ENCODE peak calls at places on chromosomes 7 and 10, in seven cellular contexts. T is A549, W is adrenal gland, S is cardiac muscle cell, P is heart right ventricle, U is neural progenitor cell, R is transverse colon. V is an unnamed sample.

GRCh38 chr10:129614341-129614740 is 147.3 kb downstream of the MGMT start:
- DNase-seq in T (no peak), P (no peak), S (no peak), R (no peak), W (peak), U (no peak), V (no peak)

GRCh38 chr10:12077580-12078180 is 8.9 kb downstream of the DHTKD1 start:
- DNase-seq in T (no peak), W (no peak), P (no peak), S (no peak), U (no peak), R (no peak), V (no peak)

GRCh38 chr10:33386926-33387325 is 52.5 kb upstream of the NRP1 start:
- DNase-seq in P (no peak), T (no peak), S (peak), W (no peak), R (no peak), U (no peak), V (no peak)

GRCh38 chr10:72245949-72246525 is 27.7 kb upstream of the DDIT4 start:
- DNase-seq in W (no peak), T (no peak), U (no peak), R (no peak), S (peak), P (no peak), V (no peak)

GRCh38 chr7:133570321-133570720 is 317.4 kb downstream of the EXOC4 start:
- DNase-seq in T (no peak), W (no peak), U (no peak), P (no peak), S (peak), R (no peak), V (peak)

GRCh38 chr7:84236398-84236797 is 41.8 kb upstream of the SEMA3A start:
- DNase-seq in W (no peak), P (no peak), U (no peak), S (peak), R (no peak), T (no peak), V (no peak)

GRCh38 chr10:19570991-19571390 is 245.2 kb upstream of the PLXDC2 start:
- DNase-seq in T (no peak), U (no peak), R (no peak), P (no peak), W (no peak), S (no peak), V (no peak)

GRCh38 chr7:138891446-138891810 is 89.8 kb downstream of the KIAA1549 start:
- DNase-seq in W (no peak), T (no peak), R (no peak), S (peak), P (no peak), U (no peak), V (no peak)

GRCh38 chr7:128812514-128813168 is 17.6 kb upstream of the FLNC start:
- DNase-seq in P (peak), R (peak), S (peak), U (peak), W (peak), T (no peak), V (no peak)

GRCh38 chr7:136807598-136807997 is 60.9 kb upstream of the CHRM2 start:
- DNase-seq in U (peak), S (no peak), T (no peak), R (no peak), W (no peak), P (no peak), V (no peak)

GRCh38 chr7:30865821-30866220 is 45.8 kb upstream of the AQP1 start:
- DNase-seq in W (no peak), R (no peak), S (no peak), T (no peak), U (no peak), P (no peak), V (no peak)

DNA sequence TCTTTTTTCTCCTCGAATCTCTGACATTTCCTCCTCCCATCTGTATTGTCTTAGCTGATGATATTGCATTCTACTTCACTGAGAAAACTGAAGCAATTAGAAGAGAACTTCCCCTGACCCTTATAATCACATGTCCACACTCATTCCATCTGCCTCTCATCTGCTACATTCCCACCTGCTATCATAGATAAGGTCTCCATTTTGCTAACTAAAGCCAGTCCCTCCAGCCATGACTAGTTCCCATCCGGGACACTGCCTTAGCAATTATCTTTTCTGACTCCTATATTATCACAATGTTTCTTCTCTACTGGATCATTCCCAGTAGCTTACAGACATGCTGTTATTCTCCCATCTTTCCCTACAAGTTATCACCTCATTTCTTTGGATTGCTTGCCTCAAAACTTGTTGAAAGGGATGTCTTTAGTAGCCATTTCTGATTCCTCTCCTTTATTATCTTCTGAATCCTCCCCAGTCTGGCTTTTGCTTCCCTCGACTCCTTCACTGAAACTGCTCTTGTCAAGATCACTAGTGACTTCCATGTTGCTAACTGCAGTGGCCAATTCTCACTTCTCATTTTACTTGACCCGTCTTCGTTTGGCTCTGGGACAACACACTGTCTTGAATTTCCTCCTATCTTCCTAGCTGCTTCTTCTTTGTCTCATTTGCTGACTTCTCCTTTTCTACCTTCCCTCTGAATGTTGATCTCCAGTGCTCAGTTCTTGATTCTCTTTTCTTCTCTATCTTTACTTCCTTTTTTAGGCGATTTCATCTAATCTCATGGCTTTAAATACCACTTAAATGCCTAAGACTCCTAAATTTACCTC is 35.9 kb downstream of the FZD1 start:
- DNase-seq in R (no peak), T (no peak), U (no peak), S (no peak), P (peak), W (peak), V (no peak)
- H3K4me3 ChIP-seq in R (no peak), T (no peak), U (no peak), S (no peak), P (no peak), W (no peak), V (no peak)

DNA sequence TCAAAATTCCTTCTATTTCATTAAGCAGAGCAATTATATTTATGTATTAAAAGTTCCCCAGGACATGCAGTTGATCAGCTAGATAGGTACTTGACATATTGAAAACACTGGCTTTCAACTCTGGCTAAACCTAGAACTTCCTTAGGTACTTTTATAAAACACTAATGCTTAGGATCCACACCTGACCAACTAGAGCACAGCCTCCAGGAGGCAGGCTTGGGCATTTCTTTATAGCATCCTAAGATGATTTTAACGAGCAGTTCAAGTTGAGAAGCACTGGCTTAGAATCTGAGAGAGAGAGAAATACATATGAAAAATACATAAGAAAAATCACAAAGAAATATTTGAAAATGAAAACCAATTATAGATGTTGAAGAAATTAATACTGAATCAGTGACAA is 20.8 kb downstream of the SLC26A5 start:
- DNase-seq in T (no peak), R (no peak), S (no peak), U (no peak), W (no peak), P (no peak), V (no peak)
- TF ChIP-seq CTCF in T (no peak), R (no peak), S (no peak), U (no peak), W (no peak), P (no peak), V (no peak)

GRCh38 chr7:90706067-90706716 is 110.1 kb downstream of the CDK14 start:
- DNase-seq in P (no peak), U (no peak), T (no peak), R (no peak), S (no peak), W (no peak), V (no peak)

GRCh38 chr7:90701021-90701420 is 104.9 kb downstream of the CDK14 start:
- DNase-seq in P (no peak), S (peak), R (no peak), W (no peak), T (no peak), U (no peak), V (no peak)

GRCh38 chr7:90705391-90706066 is 109.4 kb downstream of the CDK14 start:
- DNase-seq in R (no peak), W (no peak), P (no peak), T (no peak), S (no peak), U (no peak), V (no peak)

GRCh38 chr7:90698616-90699015 is 102.5 kb downstream of the CDK14 start:
- DNase-seq in W (no peak), P (no peak), U (no peak), S (no peak), R (no peak), T (no peak), V (no peak)

DNA sequence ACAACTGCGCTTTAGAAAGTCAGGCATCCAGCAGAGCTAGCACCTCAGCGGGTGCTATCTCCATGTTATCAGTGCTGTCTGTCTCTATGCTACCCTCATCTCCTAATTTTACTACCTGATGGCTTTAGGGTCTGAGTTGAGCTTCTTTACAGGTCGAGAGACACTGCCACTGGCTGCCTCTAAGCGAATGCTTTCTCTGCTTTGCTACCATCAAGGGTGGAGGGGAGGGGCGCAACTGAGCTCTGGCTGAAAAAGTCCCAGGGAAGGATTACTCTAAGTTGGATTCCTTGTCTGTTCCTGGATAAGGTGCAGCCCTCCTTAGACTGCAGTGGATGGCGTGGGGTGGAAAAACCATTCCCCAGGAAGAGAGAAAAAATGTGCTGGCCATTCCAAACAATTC is 105.7 kb downstream of the CDK14 start:
- DNase-seq in S (no peak), W (peak), P (no peak), U (peak), T (no peak), R (no peak), V (no peak)
- H3K4me3 ChIP-seq in S (no peak), W (no peak), P (no peak), U (no peak), T (no peak), R (no peak), V (no peak)

DNA sequence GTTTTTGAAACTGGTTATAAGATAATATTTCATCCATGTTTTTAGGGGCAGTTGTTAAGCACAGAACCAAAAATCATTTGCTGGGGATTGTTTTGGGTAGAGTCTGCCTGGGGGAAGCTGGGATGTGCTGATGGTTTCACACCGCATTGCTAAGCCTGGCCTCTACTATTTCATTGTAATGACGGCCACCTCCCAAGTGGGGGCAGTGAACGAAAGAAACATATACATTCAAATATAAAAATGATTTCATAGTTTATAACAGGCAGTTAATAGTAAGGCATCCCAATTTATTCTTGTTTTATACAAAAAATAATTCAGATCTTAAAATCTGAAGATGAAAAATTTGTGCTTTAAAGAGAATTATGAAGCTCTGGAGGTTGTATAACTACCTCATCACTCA is 750.8 kb downstream of the REEP3 start:
- DNase-seq in S (no peak), W (no peak), P (no peak), U (peak), T (no peak), R (no peak), V (no peak)
- TF ChIP-seq CTCF in S (no peak), W (no peak), P (no peak), U (peak), T (no peak), R (no peak), V (no peak)

GRCh38 chr7:68689087-68689433 is 909.2 kb upstream of the AUTS2 start:
- DNase-seq in W (no peak), S (no peak), U (no peak), R (no peak), P (no peak), T (no peak), V (no peak)

GRCh38 chr7:68692511-68692910 is 905.8 kb upstream of the AUTS2 start:
- DNase-seq in S (no peak), W (no peak), R (no peak), U (no peak), T (no peak), P (no peak), V (no peak)

GRCh38 chr7:68684246-68684850 is 913.9 kb upstream of the AUTS2 start:
- DNase-seq in R (no peak), S (peak), U (peak), W (no peak), T (no peak), P (no peak), V (peak)

GRCh38 chr7:68691261-68692216 is 906.7 kb upstream of the AUTS2 start:
- DNase-seq in W (peak), U (no peak), T (peak), S (peak), P (no peak), R (no peak), V (no peak)

GRCh38 chr7:68688416-68689086 is 909.7 kb upstream of the AUTS2 start:
- DNase-seq in T (no peak), U (peak), W (no peak), R (no peak), S (no peak), P (no peak), V (no peak)
- H3K4me3 ChIP-seq in T (no peak), U (no peak), W (no peak), R (no peak), S (no peak), P (no peak), V (no peak)

DNA sequence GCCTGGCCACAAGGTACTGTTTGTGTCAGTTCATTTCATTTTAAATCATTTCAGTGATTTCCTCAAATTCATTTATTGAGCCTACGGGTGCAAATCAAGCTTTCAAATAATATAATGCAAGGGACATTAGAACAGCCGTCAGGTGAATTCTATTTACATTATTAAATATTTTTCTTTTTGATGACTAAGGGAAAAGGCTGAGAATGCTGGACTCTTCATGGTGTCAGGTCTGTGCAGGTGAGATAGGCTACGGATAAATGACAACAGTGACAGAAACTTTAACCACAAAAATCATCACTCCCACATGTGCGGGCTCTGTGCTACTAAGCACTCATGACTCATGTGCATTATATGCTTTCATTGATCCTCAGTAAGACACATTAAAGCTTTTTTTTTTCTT is 149.2 kb upstream of the ZNF716 start:
- DNase-seq in S (no peak), W (no peak), R (no peak), P (no peak), U (no peak), T (no peak), V (no peak)
- TF ChIP-seq CTCF in S (no peak), W (no peak), R (no peak), P (no peak), U (no peak), T (no peak), V (no peak)

GRCh38 chr10:75294031-75294437 is 58.3 kb upstream of the COMTD1 start:
- DNase-seq in T (no peak), S (no peak), R (no peak), P (no peak), W (no peak), U (no peak), V (no peak)
- H3K4me3 ChIP-seq in T (peak), S (no peak), R (no peak), P (peak), W (no peak), U (peak), V (peak)

GRCh38 chr10:108904163-108904878 is 1019.0 kb downstream of the XPNPEP1 start:
- DNase-seq in U (no peak), P (no peak), T (no peak), S (peak), W (no peak), R (no peak), V (no peak)

GRCh38 chr10:108899686-108900085 is 1023.6 kb downstream of the XPNPEP1 start:
- DNase-seq in P (no peak), T (no peak), U (peak), W (no peak), S (no peak), R (no peak), V (no peak)

GRCh38 chr10:108905821-108906220 is 1017.5 kb downstream of the XPNPEP1 start:
- DNase-seq in S (no peak), P (no peak), R (no peak), W (no peak), T (no peak), U (no peak), V (no peak)

GRCh38 chr10:108902491-108903250 is 1020.6 kb downstream of the XPNPEP1 start:
- DNase-seq in R (no peak), W (no peak), U (no peak), P (no peak), S (no peak), T (no peak), V (no peak)

GRCh38 chr10:108901766-108902365 is 1021.4 kb downstream of the XPNPEP1 start:
- DNase-seq in U (no peak), R (no peak), S (no peak), T (no peak), P (no peak), W (no peak), V (no peak)
- TF ChIP-seq CTCF in U (no peak), R (no peak), S (no peak), T (no peak), P (no peak), W (no peak), V (no peak)

DNA sequence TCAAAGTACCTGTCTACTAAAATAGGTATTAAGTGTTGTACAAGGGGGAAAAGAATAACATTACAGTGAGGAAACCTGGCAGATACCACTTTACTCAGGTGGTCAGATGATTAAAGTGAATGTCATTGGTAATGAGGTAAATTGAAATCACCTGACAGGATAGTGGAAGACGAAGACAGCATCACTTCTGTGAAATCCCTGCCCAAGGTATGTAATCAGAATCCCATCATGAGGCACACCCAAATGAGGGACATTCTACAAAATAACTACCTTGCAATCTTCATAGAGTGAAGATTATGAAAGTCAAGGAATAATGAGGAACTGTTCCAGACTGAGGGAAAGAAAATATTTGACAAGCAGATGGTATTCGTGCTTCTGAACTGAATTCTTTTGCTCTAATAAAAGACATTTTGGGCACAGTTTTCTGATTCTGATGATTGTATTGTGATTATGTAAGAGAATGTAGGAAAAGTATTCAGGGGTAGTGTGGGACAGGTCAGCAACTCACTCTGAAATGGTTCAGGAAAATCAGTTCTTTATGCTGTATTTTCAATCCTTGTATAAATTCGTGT is 33.3 kb upstream of the ARMS2 start:
- DNase-seq in W (no peak), P (no peak), T (no peak), S (no peak), U (no peak), R (no peak), V (no peak)
- H3K4me3 ChIP-seq in W (no peak), P (no peak), T (no peak), S (no peak), U (no peak), R (no peak), V (no peak)

GRCh38 chr7:2070151-2070763 is 162.5 kb downstream of the MAD1L1 start:
- DNase-seq in R (no peak), W (peak), T (no peak), U (no peak), S (no peak), P (no peak), V (no peak)

GRCh38 chr7:2071133-2071832 is 161.5 kb downstream of the MAD1L1 start:
- DNase-seq in R (no peak), S (no peak), W (no peak), U (peak), T (no peak), P (no peak), V (no peak)

GRCh38 chr7:2066251-2066919 is 166.4 kb downstream of the MAD1L1 start:
- DNase-seq in W (no peak), S (no peak), P (no peak), U (no peak), T (no peak), R (no peak), V (no peak)

GRCh38 chr7:2069472-2069860 is 163.3 kb downstream of the MAD1L1 start:
- DNase-seq in T (no peak), W (no peak), R (no peak), S (peak), U (peak), P (no peak), V (peak)

DNA sequence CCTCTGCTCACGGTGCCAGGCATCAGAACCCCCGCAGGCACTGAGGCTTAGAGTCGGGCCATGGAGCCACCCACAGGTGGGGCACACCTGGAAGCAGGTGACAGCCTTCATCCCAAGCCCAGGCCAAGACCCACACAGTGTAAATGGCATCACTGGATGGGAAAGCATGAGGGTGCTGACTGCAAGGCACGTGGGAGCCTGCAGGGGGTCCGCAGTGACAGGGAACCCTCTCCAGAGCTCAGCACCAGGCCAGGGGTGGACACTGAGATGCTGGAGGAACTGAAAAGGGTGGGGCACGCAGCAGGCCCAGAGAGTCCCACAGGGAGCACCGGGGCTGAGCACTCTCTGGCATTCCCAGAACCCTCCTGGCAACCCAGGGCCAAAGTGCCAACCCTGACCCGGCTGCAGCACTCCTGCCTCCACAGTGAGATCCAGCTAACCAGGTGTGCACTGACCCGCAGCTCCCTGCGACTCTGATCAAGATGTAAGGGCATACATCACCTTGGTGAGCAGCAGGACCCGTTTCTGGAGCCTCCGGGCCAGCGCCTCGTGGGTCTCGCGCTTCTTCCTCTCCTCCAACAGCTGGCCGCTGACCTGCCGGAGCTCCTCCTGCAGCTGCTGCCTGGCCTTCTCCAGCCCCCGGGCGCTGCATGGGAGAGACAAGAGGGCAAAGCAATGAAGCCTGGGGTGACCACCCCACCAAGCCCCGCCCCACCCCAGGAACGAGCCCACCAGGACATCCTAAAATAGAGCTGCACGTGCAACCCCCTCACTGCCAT is 163.9 kb downstream of the MAD1L1 start:
- DNase-seq in T (no peak), U (no peak), R (no peak), S (no peak), P (no peak), W (no peak), V (no peak)
- TF ChIP-seq CTCF in T (no peak), U (no peak), R (no peak), S (no peak), P (no peak), W (no peak), V (no peak)

V was measured in dorsolateral prefrontal cortex.